ENCODE peak calls at places on chromosomes 2 and 18, in eight cellular contexts. U is AG09309, Z is H4, L is BE2C, K is neural crest cell, F is IMR-90, P is Caki2, D is Ammon's horn. I is an unnamed sample.
A peak's percentile ranks its signal among the peaks of the same experiment; 100 is the strongest.

GRCh38 chr18:50286391-50287027 is 983 bp downstream of the CXXC1 start:
- DNase-seq in F (peak; percentile 29), D (no peak), K (no peak), L (no peak), P (peak; percentile 54), Z (peak; percentile 44), U (no peak), I (peak; percentile 4)

GRCh38 chr2:40741532-40741931 is 289.6 kb upstream of the SLC8A1 start:
- DNase-seq in U (no peak), F (no peak), Z (no peak), D (no peak), L (no peak), K (no peak), P (no peak), I (no peak)

GRCh38 chr18:11752116-11752911 is 63.2 kb downstream of the GNAL start:
- DNase-seq in U (no peak), L (no peak), F (peak; percentile 30), Z (no peak), K (peak; percentile 12), D (no peak), P (no peak), I (no peak)

GRCh38 chr2:197309369-197310231 is 980 bp downstream of the ANKRD44 start:
- DNase-seq in D (peak; percentile 54), F (no peak), K (peak; percentile 14), P (peak; percentile 47), U (no peak), L (peak; percentile 37), Z (no peak), I (peak; percentile 54)

GRCh38 chr2:20326163-20326780 is 24.4 kb downstream of the PUM2 start:
- DNase-seq in Z (peak; percentile 9), D (peak; percentile 79), L (peak; percentile 66), F (peak; percentile 68), P (peak; percentile 38), U (peak; percentile 5), K (peak; percentile 41), I (peak; percentile 54)

GRCh38 chr2:134599236-134599635 is 119.6 kb downstream of the TMEM163 start:
- DNase-seq in D (no peak), F (no peak), L (no peak), P (no peak), Z (no peak), U (no peak), K (no peak), I (no peak)

GRCh38 chr2:230981704-230982103 is 14.2 kb upstream of the SPATA3 start:
- DNase-seq in Z (no peak), L (no peak), K (no peak), U (no peak), F (no peak), D (no peak), P (no peak), I (no peak)

GRCh38 chr2:176080540-176081355 is 3.0 kb downstream of the EVX2 start:
- DNase-seq in F (no peak), U (no peak), P (no peak), L (no peak), Z (peak; percentile 37), K (no peak), D (no peak), I (no peak)

GRCh38 chr2:172102858-172103359 is at the start of gene DLX2:
- DNase-seq in F (peak; percentile 86), U (no peak), Z (peak; percentile 95), L (peak; percentile 86), P (no peak), K (peak; percentile 85), D (peak; percentile 62), I (peak; percentile 87)

GRCh38 chr2:19369341-19369955 is 11.0 kb upstream of the OSR1 start:
- DNase-seq in F (peak; percentile 50), U (no peak), P (peak; percentile 49), L (no peak), K (no peak), D (no peak), Z (peak; percentile 24), I (no peak)

GRCh38 chr2:146701183-146701582 is 1143.6 kb upstream of the ACVR2A start:
- DNase-seq in L (no peak), F (no peak), P (no peak), D (no peak), Z (no peak), U (no peak), K (no peak), I (no peak)

GRCh38 chr2:47520825-47521665 is 118.1 kb downstream of the MSH2 start:
- DNase-seq in Z (no peak), D (peak; percentile 77), L (peak; percentile 76), K (no peak), P (no peak), F (peak; percentile 61), U (no peak), I (peak; percentile 94)

GRCh38 chr2:26039603-26040367 is 5.9 kb downstream of the RAB10 start:
- DNase-seq in Z (no peak), U (no peak), K (no peak), L (no peak), D (no peak), F (no peak), P (no peak), I (no peak)

GRCh38 chr2:163155279-163155883 is 316.8 kb upstream of the KCNH7 start:
- DNase-seq in K (no peak), U (no peak), F (peak; percentile 35), D (peak; percentile 37), L (no peak), P (peak; percentile 29), Z (peak; percentile 46), I (peak; percentile 61)

GRCh38 chr2:241553981-241554380 is 4.6 kb upstream of the BOK start:
- DNase-seq in Z (no peak), F (no peak), D (no peak), L (peak; percentile 3), K (no peak), P (no peak), U (no peak), I (no peak)

I was measured in NCI-H1417.